ENCODE peak calls at places on chromosomes 13 and 19, in four cellular contexts. One of them, this sample, is unnamed. For H3K4me1, the result is how much of the 10 kb centered on the place peaks cover.

GRCh38 chr19:9156304-9156703 is 16.1 kb downstream of the ZNF317 start:
- DNase-seq in GM23338: no peak
- DNase-seq in ovary: no peak
- DNase-seq in endothelial cell of umbilical vein: no peak
- DNase-seq in this sample: no peak

GRCh38 chr19:38072776-38073411 is 151.1 kb downstream of the DPF1 start:
- DNase-seq in endothelial cell of umbilical vein: no peak
- DNase-seq in GM23338: no peak
- DNase-seq in ovary: no peak
- DNase-seq in this sample: no peak

GRCh38 chr13:97889803-97890202 is 63.7 kb upstream of the IPO5 start:
- DNase-seq in endothelial cell of umbilical vein: peak
- DNase-seq in ovary: no peak
- DNase-seq in GM23338: no peak
- DNase-seq in this sample: no peak

GRCh38 chr19:17966497-17967257 is at the start of gene KCNN1:
- DNase-seq in endothelial cell of umbilical vein: no peak
- DNase-seq in GM23338: peak
- DNase-seq in ovary: peak
- DNase-seq in this sample: no peak

GRCh38 chr19:40600086-40600917 is 867 bp upstream of the LTBP4 start:
- DNase-seq in endothelial cell of umbilical vein: no peak
- DNase-seq in GM23338: peak
- DNase-seq in ovary: peak
- DNase-seq in this sample: no peak

GRCh38 chr13:24683833-24684599 is 3.8 kb downstream of the ATP12A start:
- DNase-seq in GM23338: peak
- DNase-seq in endothelial cell of umbilical vein: peak
- DNase-seq in ovary: no peak
- DNase-seq in this sample: no peak

GRCh38 chr13:107809125-107809524 is 406.2 kb downstream of the LIG4 start:
- DNase-seq in ovary: no peak
- DNase-seq in GM23338: no peak
- DNase-seq in endothelial cell of umbilical vein: no peak
- DNase-seq in this sample: no peak

GRCh38 chr19:40433391-40434216 is 7.8 kb upstream of the SERTAD1 start:
- DNase-seq in ovary: peak
- DNase-seq in GM23338: peak
- DNase-seq in endothelial cell of umbilical vein: peak
- DNase-seq in this sample: peak

GRCh38 chr13:50682966-50683365 is 160.5 kb downstream of the DLEU7 start:
- DNase-seq in GM23338: no peak
- DNase-seq in endothelial cell of umbilical vein: no peak
- DNase-seq in ovary: no peak
- DNase-seq in this sample: no peak

GRCh38 chr19:14669940-14670339 is 4.7 kb downstream of the ADGRE3 start:
- DNase-seq in ovary: no peak
- DNase-seq in endothelial cell of umbilical vein: no peak
- DNase-seq in GM23338: no peak
- DNase-seq in this sample: no peak

GRCh38 chr19:22354665-22355064 is 67.5 kb downstream of the ZNF98 start:
- DNase-seq in GM23338: no peak
- DNase-seq in endothelial cell of umbilical vein: no peak
- DNase-seq in ovary: no peak
- DNase-seq in this sample: no peak

GRCh38 chr13:38951525-38952313 is 38.9 kb downstream of the STOML3 start:
- DNase-seq in ovary: no peak
- DNase-seq in GM23338: no peak
- DNase-seq in endothelial cell of umbilical vein: peak
- DNase-seq in this sample: no peak

GRCh38 chr13:92172191-92172590 is 773.8 kb downstream of the GPC5 start:
- DNase-seq in GM23338: no peak
- DNase-seq in endothelial cell of umbilical vein: no peak
- DNase-seq in ovary: no peak
- DNase-seq in this sample: no peak

GRCh38 chr19:17510220-17510993 is 1.0 kb upstream of the PGLS start:
- DNase-seq in endothelial cell of umbilical vein: peak
- DNase-seq in ovary: no peak
- DNase-seq in GM23338: no peak
- DNase-seq in this sample: no peak

GRCh38 chr13:70117506-70117905 is 9.3 kb upstream of the KLHL1 start:
- DNase-seq in GM23338: no peak
- DNase-seq in ovary: no peak
- DNase-seq in endothelial cell of umbilical vein: no peak
- DNase-seq in this sample: no peak

GRCh38 chr19:8593931-8594330 is 16.6 kb downstream of the ADAMTS10 start:
- DNase-seq in endothelial cell of umbilical vein: no peak
- DNase-seq in ovary: no peak
- DNase-seq in GM23338: no peak
- DNase-seq in this sample: no peak

GRCh38 chr19:53132231-53132991 is at the start of gene ZNF415:
- DNase-seq in GM23338: peak
- DNase-seq in endothelial cell of umbilical vein: peak
- DNase-seq in ovary: peak
- DNase-seq in this sample: peak

GRCh38 chr19:18000981-18001836 is 6.8 kb upstream of the ARRDC2 start:
- DNase-seq in ovary: peak
- DNase-seq in endothelial cell of umbilical vein: peak
- DNase-seq in GM23338: peak
- DNase-seq in this sample: peak

GRCh38 chr13:111152836-111153235 is 37.7 kb downstream of the ARHGEF7 start:
- DNase-seq in ovary: no peak
- DNase-seq in GM23338: peak
- DNase-seq in endothelial cell of umbilical vein: no peak
- DNase-seq in this sample: no peak

GRCh38 chr19:33156354-33156753 is 24.4 kb downstream of the WDR88 start:
- DNase-seq in endothelial cell of umbilical vein: no peak
- DNase-seq in GM23338: no peak
- DNase-seq in ovary: no peak
- DNase-seq in this sample: no peak

GRCh38 chr19:22622901-22623840 is 11.0 kb upstream of the ZNF492 start:
- DNase-seq in ovary: peak
- DNase-seq in GM23338: no peak
- DNase-seq in endothelial cell of umbilical vein: no peak
- DNase-seq in this sample: peak

GRCh38 chr19:484494-484893 is 11.8 kb upstream of the MADCAM1 start:
- DNase-seq in GM23338: no peak
- DNase-seq in ovary: no peak
- DNase-seq in endothelial cell of umbilical vein: no peak
- DNase-seq in this sample: no peak

GRCh38 chr13:23513460-23513859 is 56.8 kb upstream of the TNFRSF19 start:
- DNase-seq in ovary: no peak
- DNase-seq in endothelial cell of umbilical vein: no peak
- DNase-seq in GM23338: no peak
- DNase-seq in this sample: no peak

GRCh38 chr19:45254044-45254531 is 3.0 kb downstream of the MARK4 start:
- DNase-seq in ovary: no peak
- DNase-seq in GM23338: peak
- DNase-seq in endothelial cell of umbilical vein: no peak
- DNase-seq in this sample: no peak

GRCh38 chr19:19463348-19464117 is 51.8 kb downstream of the TSSK6 start:
- DNase-seq in GM23338: no peak
- DNase-seq in ovary: peak
- DNase-seq in endothelial cell of umbilical vein: peak
- DNase-seq in this sample: peak

GRCh38 chr13:66071018-66071417 is 1159.1 kb downstream of the PCDH9 start:
- DNase-seq in endothelial cell of umbilical vein: no peak
- DNase-seq in ovary: no peak
- DNase-seq in GM23338: no peak
- DNase-seq in this sample: no peak

GRCh38 chr19:40326201-40326600 is 22.0 kb downstream of the C19orf47 start:
- DNase-seq in GM23338: no peak
- DNase-seq in endothelial cell of umbilical vein: no peak
- DNase-seq in ovary: no peak
- DNase-seq in this sample: no peak

GRCh38 chr13:68749801-68750200 is 1357.8 kb upstream of the ATXN8OS start:
- DNase-seq in ovary: no peak
- DNase-seq in GM23338: no peak
- DNase-seq in endothelial cell of umbilical vein: peak
- DNase-seq in this sample: no peak

GRCh38 chr13:97976551-97977375 is 23.3 kb downstream of the IPO5 start:
- DNase-seq in ovary: no peak
- DNase-seq in GM23338: peak
- DNase-seq in endothelial cell of umbilical vein: no peak
- DNase-seq in this sample: peak

GRCh38 chr19:31347356-31347755 is 1.9 kb downstream of the TSHZ3 start:
- DNase-seq in ovary: no peak
- DNase-seq in endothelial cell of umbilical vein: no peak
- DNase-seq in GM23338: no peak
- DNase-seq in this sample: no peak

GRCh38 chr13:75219479-75220237 is 262.3 kb downstream of the TBC1D4 start:
- DNase-seq in endothelial cell of umbilical vein: peak
- DNase-seq in GM23338: peak
- DNase-seq in ovary: peak
- DNase-seq in this sample: peak

GRCh38 chr13:74847966-74848365 is 634.0 kb downstream of the TBC1D4 start:
- DNase-seq in endothelial cell of umbilical vein: no peak
- DNase-seq in GM23338: no peak
- DNase-seq in ovary: no peak
- DNase-seq in this sample: no peak

GRCh38 chr19:55590621-55591020 is 8.7 kb downstream of the FIZ1 start:
- DNase-seq in GM23338: peak
- DNase-seq in ovary: no peak
- DNase-seq in endothelial cell of umbilical vein: no peak
- DNase-seq in this sample: no peak

GRCh38 chr19:4164262-4164661 is 10.8 kb downstream of the CREB3L3 start:
- DNase-seq in ovary: no peak
- DNase-seq in endothelial cell of umbilical vein: no peak
- DNase-seq in GM23338: no peak
- DNase-seq in this sample: no peak

GRCh38 chr13:66689037-66689619 is 541.0 kb downstream of the PCDH9 start:
- DNase-seq in ovary: no peak
- DNase-seq in GM23338: peak
- DNase-seq in endothelial cell of umbilical vein: peak
- DNase-seq in this sample: no peak

GRCh38 chr19:686589-687297 is 8.5 kb downstream of the PRSS57 start:
- DNase-seq in ovary: no peak
- DNase-seq in GM23338: no peak
- DNase-seq in endothelial cell of umbilical vein: no peak
- DNase-seq in this sample: no peak

GRCh38 chr19:18161691-18162039 is 8.7 kb downstream of the PIK3R2 start:
- DNase-seq in endothelial cell of umbilical vein: no peak
- DNase-seq in ovary: peak
- DNase-seq in GM23338: no peak
- DNase-seq in this sample: no peak

GRCh38 chr19:34556500-34556899 is 74.9 kb downstream of the WTIP start:
- DNase-seq in ovary: no peak
- DNase-seq in endothelial cell of umbilical vein: peak
- DNase-seq in GM23338: peak
- DNase-seq in this sample: no peak

DNA sequence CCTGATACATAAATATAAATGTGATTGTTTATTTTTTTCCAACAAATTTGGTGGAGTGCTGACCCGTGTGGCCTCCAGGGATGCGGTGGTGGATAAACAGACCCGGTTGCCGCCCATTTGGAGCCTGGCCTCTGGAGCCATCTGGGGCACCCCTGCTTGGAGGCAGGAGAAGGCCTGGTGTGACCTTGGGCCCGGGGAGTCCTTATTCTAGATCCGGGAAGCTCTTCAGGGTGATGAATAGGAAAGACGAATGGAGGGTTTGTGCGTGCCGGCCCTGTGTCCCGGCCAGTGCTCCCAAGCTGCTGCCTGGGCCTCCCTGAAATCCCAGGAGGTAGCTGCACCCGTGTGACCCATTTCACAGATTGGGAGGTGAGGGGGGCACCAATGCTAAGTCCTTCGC is 11.5 kb downstream of the PAK4 start:
- DNase-seq in GM23338: no peak
- DNase-seq in ovary: no peak
- DNase-seq in endothelial cell of umbilical vein: no peak
- DNase-seq in this sample: no peak
- H3K4me1 ChIP-seq in GM23338: half or more
- H3K4me1 ChIP-seq in ovary: under half
- H3K4me1 ChIP-seq in endothelial cell of umbilical vein: under half
- H3K4me1 ChIP-seq in this sample: under half

GRCh38 chr13:114106526-114106925 is 25.9 kb downstream of the RASA3 start:
- DNase-seq in GM23338: no peak
- DNase-seq in ovary: no peak
- DNase-seq in endothelial cell of umbilical vein: no peak
- DNase-seq in this sample: no peak
- H3K4me1 ChIP-seq in GM23338: under half
- H3K4me1 ChIP-seq in ovary: under half
- H3K4me1 ChIP-seq in endothelial cell of umbilical vein: under half
- H3K4me1 ChIP-seq in this sample: under half

GRCh38 chr13:40653558-40654318 is 12.7 kb downstream of the FOXO1 start:
- DNase-seq in ovary: no peak
- DNase-seq in GM23338: peak
- DNase-seq in endothelial cell of umbilical vein: peak
- DNase-seq in this sample: no peak

GRCh38 chr13:40651866-40652587 is 14.4 kb downstream of the FOXO1 start:
- DNase-seq in GM23338: peak
- DNase-seq in endothelial cell of umbilical vein: no peak
- DNase-seq in ovary: no peak
- DNase-seq in this sample: no peak

GRCh38 chr13:40648841-40649240 is 17.6 kb downstream of the FOXO1 start:
- DNase-seq in ovary: no peak
- DNase-seq in endothelial cell of umbilical vein: peak
- DNase-seq in GM23338: peak
- DNase-seq in this sample: no peak

GRCh38 chr13:40656358-40656757 is 10.1 kb downstream of the FOXO1 start:
- DNase-seq in GM23338: no peak
- DNase-seq in ovary: no peak
- DNase-seq in endothelial cell of umbilical vein: no peak
- DNase-seq in this sample: no peak

GRCh38 chr13:40652588-40652940 is 13.9 kb downstream of the FOXO1 start:
- DNase-seq in endothelial cell of umbilical vein: no peak
- DNase-seq in ovary: no peak
- DNase-seq in GM23338: peak
- DNase-seq in this sample: no peak
- H3K4me1 ChIP-seq in endothelial cell of umbilical vein: under half
- H3K4me1 ChIP-seq in ovary: under half
- H3K4me1 ChIP-seq in GM23338: half or more
- H3K4me1 ChIP-seq in this sample: under half

GRCh38 chr19:46958542-46958941 is 61.1 kb upstream of the NPAS1 start:
- DNase-seq in GM23338: peak
- DNase-seq in endothelial cell of umbilical vein: peak
- DNase-seq in ovary: no peak
- DNase-seq in this sample: no peak
- H3K4me1 ChIP-seq in GM23338: under half
- H3K4me1 ChIP-seq in endothelial cell of umbilical vein: under half
- H3K4me1 ChIP-seq in ovary: under half
- H3K4me1 ChIP-seq in this sample: under half

GRCh38 chr19:3099347-3100145 is 5.4 kb downstream of the GNA11 start:
- DNase-seq in ovary: no peak
- DNase-seq in GM23338: no peak
- DNase-seq in endothelial cell of umbilical vein: no peak
- DNase-seq in this sample: peak
- H3K4me1 ChIP-seq in ovary: under half
- H3K4me1 ChIP-seq in GM23338: under half
- H3K4me1 ChIP-seq in endothelial cell of umbilical vein: under half
- H3K4me1 ChIP-seq in this sample: under half